ENCODE peak calls at places on chromosomes 12 and 14, in nine cellular contexts. C is MM.1S, I is IMR-90, G is pancreas, Y is HCT116, W is OCI-LY7, S is transverse colon, H is bronchial epithelial cell, B is A673. R is an unnamed sample.

GRCh38 chr12:93125126-93125525 is 196.0 kb upstream of the EEA1 start:
- DNase-seq in H (no peak), I (no peak), C (peak), S (no peak), G (no peak), Y (no peak), B (no peak), W (no peak), R (no peak)

GRCh38 chr12:14072952-14073351 is 91.5 kb upstream of the GRIN2B start:
- DNase-seq in G (no peak), I (no peak), C (no peak), H (no peak), S (no peak), B (no peak), W (no peak), Y (no peak), R (no peak)

GRCh38 chr14:93655078-93655750 is 133.1 kb downstream of the PRIMA1 start:
- DNase-seq in B (peak), I (peak), Y (peak), S (no peak), G (no peak), H (peak), C (peak), W (peak), R (peak)

GRCh38 chr14:23951590-23952143 is 1.9 kb upstream of the DHRS4 start:
- DNase-seq in W (no peak), G (peak), H (no peak), Y (no peak), C (no peak), I (no peak), S (no peak), B (no peak), R (no peak)

GRCh38 chr12:64824500-64825142 is at the start of gene TBC1D30:
- DNase-seq in W (no peak), G (no peak), I (peak), Y (no peak), S (no peak), H (no peak), C (peak), B (peak), R (peak)

GRCh38 chr14:72594099-72594901 is 299.6 kb downstream of the DPF3 start:
- DNase-seq in I (no peak), B (no peak), W (no peak), C (no peak), G (no peak), Y (no peak), H (no peak), S (no peak), R (no peak)

GRCh38 chr14:24673534-24674203 is 39.7 kb upstream of the GZMB start:
- DNase-seq in I (no peak), W (peak), C (peak), Y (no peak), H (peak), S (peak), G (no peak), B (no peak), R (no peak)

GRCh38 chr12:118428643-118429042 is 52.3 kb downstream of the SUDS3 start:
- DNase-seq in C (no peak), I (no peak), Y (no peak), S (no peak), G (no peak), W (no peak), H (no peak), B (no peak), R (no peak)

GRCh38 chr12:1532796-1533195 is 61.6 kb downstream of the FBXL14 start:
- DNase-seq in G (no peak), I (no peak), B (no peak), H (no peak), W (no peak), Y (no peak), C (peak), S (no peak), R (peak)

GRCh38 chr14:77203611-77204456 is 22.2 kb downstream of the TMEM63C start:
- DNase-seq in W (no peak), G (no peak), Y (no peak), H (no peak), C (no peak), B (no peak), I (no peak), S (no peak), R (no peak)

GRCh38 chr12:121530600-121531355 is 50.0 kb downstream of the KDM2B start:
- DNase-seq in G (peak), H (peak), W (peak), I (peak), Y (no peak), S (peak), B (peak), C (no peak), R (peak)

GRCh38 chr12:119666900-119667576 is 895 bp upstream of the PRKAB1 start:
- DNase-seq in Y (no peak), I (no peak), W (peak), C (no peak), G (no peak), H (no peak), B (no peak), S (no peak), R (no peak)

GRCh38 chr12:29160230-29160629 is 11.2 kb downstream of the FAR2 start:
- DNase-seq in C (no peak), H (no peak), B (peak), S (no peak), G (no peak), W (no peak), Y (no peak), I (no peak), R (no peak)

GRCh38 chr12:7116916-7117315 is 7.9 kb upstream of the C1RL start:
- DNase-seq in I (no peak), W (no peak), H (no peak), B (no peak), G (no peak), S (no peak), Y (no peak), C (no peak), R (no peak)

GRCh38 chr12:127779301-127780045 is 487.5 kb upstream of the TMEM132C start:
- DNase-seq in S (no peak), W (no peak), G (no peak), Y (no peak), C (no peak), H (no peak), I (no peak), B (no peak), R (peak)

GRCh38 chr12:127774828-127775227 is 492.1 kb upstream of the TMEM132C start:
- DNase-seq in G (no peak), W (no peak), H (no peak), Y (no peak), B (no peak), I (no peak), S (no peak), C (no peak), R (no peak)

GRCh38 chr12:127770123-127770522 is 496.8 kb upstream of the TMEM132C start:
- DNase-seq in C (no peak), G (no peak), H (no peak), Y (no peak), W (no peak), B (no peak), I (no peak), S (no peak), R (no peak)

GRCh38 chr12:127767631-127768030 is 499.3 kb upstream of the TMEM132C start:
- DNase-seq in W (no peak), I (no peak), G (no peak), S (no peak), H (no peak), C (no peak), Y (no peak), B (peak), R (no peak)

DNA sequence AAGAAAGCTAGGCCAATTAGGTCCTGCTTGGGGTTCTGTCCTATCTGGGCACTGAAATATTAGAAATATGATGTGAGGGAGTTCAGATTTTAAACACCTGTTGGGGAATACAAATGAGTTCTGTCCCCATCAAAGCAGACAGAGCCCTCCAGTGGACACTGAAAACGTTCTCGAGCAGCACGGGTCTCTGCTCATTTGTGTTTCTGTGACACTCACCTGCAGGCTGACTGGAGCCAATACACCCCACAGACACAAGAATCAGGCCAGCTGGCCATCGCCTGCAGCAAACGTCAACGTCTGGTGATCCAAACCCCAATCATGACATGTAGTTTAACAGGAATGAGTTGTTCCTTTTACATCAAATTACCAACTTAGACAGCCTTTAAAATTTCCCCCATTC is 493.4 kb upstream of the TMEM132C start:
- DNase-seq in C (no peak), H (no peak), B (no peak), I (no peak), Y (no peak), W (no peak), S (no peak), G (no peak), R (no peak)
- TF ChIP-seq CTCF in C (no peak), H (no peak), B (no peak), I (no peak), Y (no peak), W (peak), S (no peak), G (no peak), R (peak)

GRCh38 chr12:15532364-15532977 is 210.2 kb downstream of the PTPRO start:
- DNase-seq in Y (peak), G (no peak), S (peak), C (peak), B (peak), W (peak), H (peak), I (peak), R (peak)

GRCh38 chr12:15534322-15534721 is 212.0 kb downstream of the PTPRO start:
- DNase-seq in G (no peak), H (no peak), Y (no peak), C (peak), S (no peak), I (peak), W (peak), B (no peak), R (peak)

GRCh38 chr12:15536446-15536845 is 214.1 kb downstream of the PTPRO start:
- DNase-seq in G (no peak), W (no peak), I (no peak), B (no peak), H (no peak), S (no peak), Y (no peak), C (no peak), R (no peak)

GRCh38 chr12:15535287-15535895 is 213.1 kb downstream of the PTPRO start:
- DNase-seq in W (no peak), I (no peak), B (no peak), Y (no peak), H (peak), C (no peak), S (no peak), G (no peak), R (no peak)

DNA sequence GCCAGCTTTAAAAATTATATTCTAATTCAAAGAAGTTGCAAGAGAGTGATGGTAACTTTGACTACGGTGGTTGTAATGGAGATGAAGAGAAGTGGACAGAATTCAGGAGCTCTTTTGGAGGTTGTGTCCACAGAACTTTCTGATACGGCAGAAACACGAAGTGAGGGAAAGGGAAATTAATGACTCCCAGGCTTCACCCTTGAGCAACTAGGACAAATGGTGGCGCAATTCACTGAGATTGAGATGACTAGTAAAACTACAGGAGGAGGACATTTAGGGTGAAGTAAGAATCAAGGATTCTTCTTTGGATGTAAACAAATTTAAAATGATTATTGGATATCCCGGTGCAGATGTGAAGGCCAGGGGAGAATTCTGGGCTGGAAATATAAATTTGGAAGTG is 212.6 kb downstream of the PTPRO start:
- DNase-seq in C (no peak), H (no peak), Y (no peak), W (no peak), G (no peak), B (no peak), I (peak), S (no peak), R (no peak)
- H3K4me3 ChIP-seq in C (no peak), H (no peak), Y (no peak), W (no peak), G (no peak), B (no peak), I (no peak), S (no peak), R (no peak)

DNA sequence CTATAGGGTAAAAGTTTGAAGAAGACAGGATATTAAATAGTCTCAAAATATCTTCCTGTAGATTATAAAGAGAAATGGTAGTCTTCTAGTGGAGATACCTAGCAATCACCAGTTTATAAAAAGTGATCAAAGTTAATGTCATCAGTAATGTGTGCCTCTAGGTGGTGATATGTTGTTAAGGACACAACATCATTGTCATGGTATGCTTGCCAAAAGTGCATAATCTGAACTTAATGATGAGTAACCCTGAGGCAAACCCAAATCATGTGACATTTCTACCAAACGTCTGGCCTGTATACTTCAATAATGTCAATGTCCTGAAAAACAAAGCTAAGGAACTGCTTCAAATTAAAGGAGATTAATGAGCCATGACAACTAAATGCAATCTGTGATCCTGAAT is 214.7 kb downstream of the PHLDA1 start:
- DNase-seq in Y (peak), S (no peak), W (peak), C (peak), B (peak), I (peak), G (no peak), H (peak), R (peak)
- TF ChIP-seq CTCF in Y (no peak), S (no peak), W (peak), C (peak), B (peak), I (peak), G (no peak), H (no peak), R (no peak)

GRCh38 chr12:32423598-32423997 is 24.2 kb downstream of the FGD4 start:
- DNase-seq in S (no peak), C (no peak), H (no peak), G (no peak), I (no peak), Y (no peak), B (no peak), W (no peak), R (no peak)

GRCh38 chr12:32418903-32419519 is 19.7 kb downstream of the FGD4 start:
- DNase-seq in G (no peak), H (no peak), W (no peak), B (no peak), I (no peak), Y (no peak), C (no peak), S (no peak), R (no peak)

GRCh38 chr12:32419520-32419960 is 20.2 kb downstream of the FGD4 start:
- DNase-seq in B (no peak), Y (no peak), I (peak), S (no peak), G (no peak), H (no peak), W (no peak), C (no peak), R (peak)

GRCh38 chr12:32413412-32413811 is 14.1 kb downstream of the FGD4 start:
- DNase-seq in W (no peak), Y (no peak), H (no peak), S (no peak), I (no peak), C (no peak), G (no peak), B (no peak), R (no peak)

GRCh38 chr12:32418221-32418620 is 18.9 kb downstream of the FGD4 start:
- DNase-seq in B (no peak), S (no peak), W (no peak), H (no peak), I (no peak), Y (no peak), G (no peak), C (no peak), R (no peak)
- H3K4me3 ChIP-seq in B (no peak), S (no peak), W (no peak), H (no peak), I (no peak), Y (no peak), G (no peak), C (no peak), R (no peak)

GRCh38 chr12:123938679-123939480 is 33.8 kb downstream of the CCDC92 start:
- DNase-seq in C (no peak), B (no peak), I (no peak), W (peak), H (no peak), S (no peak), Y (no peak), G (no peak), R (no peak)
- TF ChIP-seq CTCF in C (peak), B (peak), I (peak), W (peak), H (peak), S (no peak), Y (peak), G (no peak), R (peak)